ENCODE peak calls at places on chromosome 4, in six cellular contexts. G is HCT116, T is HepG2, Q is H1, W is K562, R is GM12878. X is an unnamed sample.
A peak's percentile ranks its signal among the peaks of the same experiment; 100 is the strongest.

GRCh38 chr4:100796333-100796732 is 278.5 kb upstream of the EMCN start:
- DNase-seq in G (no peak), W (no peak), T (no peak), Q (no peak), R (no peak), X (no peak)

GRCh38 chr4:105050896-105051295 is 95.8 kb upstream of the TET2 start:
- DNase-seq in G (no peak), T (no peak), W (no peak), Q (no peak), R (no peak), X (no peak)

GRCh38 chr4:152997235-152997735 is 61.2 kb downstream of the FHDC1 start:
- DNase-seq in Q (no peak), W (no peak), G (no peak), T (no peak), R (no peak), X (no peak)

GRCh38 chr4:158032733-158033415 is 140.0 kb downstream of the GASK1B start:
- DNase-seq in T (no peak), W (no peak), Q (no peak), G (no peak), R (no peak), X (no peak)

GRCh38 chr4:184280591-184281071 is 63.0 kb upstream of the ENPP6 start:
- DNase-seq in R (peak; percentile 95), Q (no peak), W (no peak), T (peak; percentile 28), G (no peak), X (no peak)

GRCh38 chr4:147498031-147498700 is 17.3 kb downstream of the EDNRA start:
- DNase-seq in W (no peak), R (no peak), G (no peak), Q (no peak), T (no peak), X (no peak)

GRCh38 chr4:37762294-37763163 is 64.0 kb upstream of the PGM2 start:
- DNase-seq in Q (no peak), W (no peak), T (peak; percentile 9), R (no peak), G (peak; percentile 6), X (no peak)

GRCh38 chr4:171203425-171203824 is 609.8 kb upstream of the GALNTL6 start:
- DNase-seq in R (no peak), Q (no peak), T (no peak), W (no peak), G (no peak), X (no peak)

GRCh38 chr4:98625920-98626319 is 32.5 kb downstream of the TSPAN5 start:
- DNase-seq in T (no peak), Q (no peak), G (peak; percentile 38), R (no peak), W (no peak), X (no peak)

GRCh38 chr4:119113033-119113655 is 22.5 kb upstream of the MYOZ2 start:
- DNase-seq in W (no peak), G (peak; percentile 26), T (no peak), R (no peak), Q (no peak), X (no peak)

GRCh38 chr4:159240690-159241089 is 137.8 kb downstream of the RAPGEF2 start:
- DNase-seq in T (no peak), R (no peak), W (no peak), Q (no peak), G (no peak), X (no peak)

GRCh38 chr4:184385705-184386141 is 88.6 kb downstream of the IRF2 start:
- DNase-seq in G (no peak), W (no peak), Q (no peak), R (no peak), T (peak; percentile 92), X (no peak)

GRCh38 chr4:165583341-165583740 is 204.5 kb downstream of the CPE start:
- DNase-seq in R (no peak), G (no peak), T (no peak), W (no peak), Q (no peak), X (no peak)

GRCh38 chr4:22645481-22646182 is 47.1 kb upstream of the GBA3 start:
- DNase-seq in Q (no peak), G (no peak), T (no peak), R (no peak), W (no peak), X (no peak)

GRCh38 chr4:153634737-153635353 is 49.2 kb upstream of the TLR2 start:
- DNase-seq in W (peak; percentile 55), G (no peak), Q (no peak), T (peak; percentile 9), R (no peak), X (peak; percentile 56)

GRCh38 chr4:98262431-98262830 is 1.2 kb downstream of the RAP1GDS1 start:
- DNase-seq in R (no peak), T (no peak), Q (no peak), W (no peak), G (no peak), X (no peak)

GRCh38 chr4:146525754-146526153 is 4.0 kb upstream of the SLC10A7 start:
- DNase-seq in W (no peak), G (no peak), Q (no peak), R (no peak), T (no peak), X (no peak)

GRCh38 chr4:99593781-99594636 is 19.4 kb downstream of the MTTP start:
- DNase-seq in G (no peak), T (no peak), W (no peak), Q (no peak), R (no peak), X (no peak)

GRCh38 chr4:41177016-41177415 is 37.3 kb downstream of the APBB2 start:
- DNase-seq in T (peak; percentile 80), W (no peak), Q (no peak), G (no peak), R (no peak), X (no peak)

GRCh38 chr4:971670-972500 is 1.5 kb downstream of the DGKQ start:
- DNase-seq in W (no peak), Q (no peak), T (no peak), R (no peak), G (no peak), X (no peak)

GRCh38 chr4:37463457-37463856 is 218.9 kb downstream of the NWD2 start:
- DNase-seq in R (no peak), Q (no peak), T (no peak), G (no peak), W (no peak), X (no peak)

GRCh38 chr4:123588631-123589223 is 192.1 kb downstream of the SPRY1 start:
- DNase-seq in T (peak; percentile 86), R (peak; percentile 84), G (no peak), Q (no peak), W (no peak), X (no peak)

GRCh38 chr4:184369871-184370270 is 104.5 kb downstream of the IRF2 start:
- DNase-seq in R (no peak), G (no peak), Q (no peak), W (no peak), T (no peak), X (no peak)

GRCh38 chr4:70269674-70270073 is 27.3 kb downstream of the CSN3 start:
- DNase-seq in G (peak; percentile 23), R (no peak), W (no peak), Q (no peak), T (peak; percentile 10), X (peak; percentile 2)

GRCh38 chr4:150579591-150580234 is 2.2 kb upstream of the MAB21L2 start:
- DNase-seq in T (no peak), R (no peak), W (no peak), Q (peak; percentile 72), G (no peak), X (peak; percentile 57)

GRCh38 chr4:101280866-101281600 is 66.3 kb downstream of the PPP3CA start:
- DNase-seq in Q (no peak), W (no peak), T (no peak), G (no peak), R (no peak), X (no peak)

GRCh38 chr4:182483685-182484084 is 240.5 kb downstream of the TENM3 start:
- DNase-seq in Q (no peak), R (no peak), G (no peak), T (no peak), W (no peak), X (no peak)

GRCh38 chr4:8557151-8558076 is 22.8 kb upstream of the GPR78 start:
- DNase-seq in G (no peak), Q (no peak), W (no peak), R (no peak), T (no peak), X (no peak)

GRCh38 chr4:121932212-121932974 is 19.5 kb downstream of the TRPC3 start:
- DNase-seq in W (no peak), G (no peak), R (no peak), T (no peak), Q (no peak), X (no peak)

GRCh38 chr4:112516076-112516385 is at the start of gene NEUROG2:
- DNase-seq in G (no peak), Q (no peak), R (no peak), T (no peak), W (no peak), X (peak; percentile 72)

GRCh38 chr4:26701786-26702227 is 117.9 kb downstream of the TBC1D19 start:
- DNase-seq in W (peak; percentile 29), G (peak; percentile 39), T (no peak), Q (no peak), R (no peak), X (no peak)

GRCh38 chr4:10108818-10109783 is 7.5 kb downstream of the WDR1 start:
- DNase-seq in Q (no peak), R (no peak), W (no peak), T (no peak), G (no peak), X (no peak)

GRCh38 chr4:159062381-159062780 is 40.5 kb upstream of the RAPGEF2 start:
- DNase-seq in Q (no peak), R (no peak), T (no peak), G (no peak), W (no peak), X (no peak)

GRCh38 chr4:17316566-17316965 is 195.3 kb downstream of the QDPR start:
- DNase-seq in G (no peak), R (no peak), Q (no peak), W (no peak), T (no peak), X (no peak)
- TF ChIP-seq YY1 in G (no peak), R (no peak), Q (no peak), W (no peak), T (no peak), X (no peak)

GRCh38 chr4:73343432-73343831 is 60.7 kb upstream of the ALB start:
- DNase-seq in Q (no peak), G (no peak), W (no peak), T (peak; percentile 12), R (no peak), X (no peak)
- TF ChIP-seq MAX in Q (no peak), G (no peak), W (no peak), T (no peak), R (no peak), X (no peak)

GRCh38 chr4:84977409-84977808 is 10.9 kb upstream of the WDFY3 start:
- DNase-seq in G (no peak), R (no peak), Q (no peak), W (no peak), T (no peak), X (no peak)
- TF ChIP-seq YY1 in G (no peak), R (no peak), Q (no peak), W (no peak), T (no peak), X (no peak)

GRCh38 chr4:114512595-114513295 is 85.9 kb upstream of the UGT8 start:
- DNase-seq in G (no peak), T (no peak), Q (no peak), R (no peak), W (no peak), X (no peak)
- TF ChIP-seq MAX in G (no peak), T (no peak), Q (no peak), R (no peak), W (no peak), X (no peak)

X was measured in SK-N-SH.